ENCODE peak calls at places on chromosomes 3 and 15, in nine cellular contexts. One of them, this sample, is unnamed.
A peak's percentile ranks its signal among the peaks of the same experiment; 100 is the strongest.

GRCh38 chr3:142434503-142434902 is 13.3 kb downstream of the XRN1 start:
- DNase-seq in activated CD4-positive, alpha-beta T cell treated with anti-CD3 and anti-CD28 coated beads for 4 hours: no peak
- DNase-seq in germinal center: no peak
- DNase-seq in progenitor cell of endocrine pancreas: no peak
- DNase-seq in posterior cingulate gyrus: no peak
- DNase-seq in A549: no peak
- DNase-seq in effector CD4-positive, alpha-beta T cell: no peak
- DNase-seq in stimulated activated CD4-positive, alpha-beta T cell treated with anti-CD3 and anti-CD28 coated beads, Interleukin-4, amount 100 ng/mL, for 48 hours: no peak
- DNase-seq in pancreas: no peak
- DNase-seq in this sample: no peak

GRCh38 chr3:47344971-47345370 is 35.9 kb upstream of the PTPN23 start:
- DNase-seq in activated CD4-positive, alpha-beta T cell treated with anti-CD3 and anti-CD28 coated beads for 4 hours: no peak
- DNase-seq in germinal center: no peak
- DNase-seq in progenitor cell of endocrine pancreas: no peak
- DNase-seq in posterior cingulate gyrus: no peak
- DNase-seq in A549: no peak
- DNase-seq in effector CD4-positive, alpha-beta T cell: no peak
- DNase-seq in stimulated activated CD4-positive, alpha-beta T cell treated with anti-CD3 and anti-CD28 coated beads, Interleukin-4, amount 100 ng/mL, for 48 hours: no peak
- DNase-seq in pancreas: no peak
- DNase-seq in this sample: no peak

GRCh38 chr15:57684491-57685184 is 21.9 kb upstream of the POLR2M start:
- DNase-seq in activated CD4-positive, alpha-beta T cell treated with anti-CD3 and anti-CD28 coated beads for 4 hours: no peak
- DNase-seq in germinal center: no peak
- DNase-seq in progenitor cell of endocrine pancreas: no peak
- DNase-seq in posterior cingulate gyrus: no peak
- DNase-seq in A549: no peak
- DNase-seq in effector CD4-positive, alpha-beta T cell: no peak
- DNase-seq in stimulated activated CD4-positive, alpha-beta T cell treated with anti-CD3 and anti-CD28 coated beads, Interleukin-4, amount 100 ng/mL, for 48 hours: no peak
- DNase-seq in pancreas: peak; percentile 49
- DNase-seq in this sample: no peak

GRCh38 chr3:71309342-71309741 is 274.2 kb downstream of the FOXP1 start:
- DNase-seq in activated CD4-positive, alpha-beta T cell treated with anti-CD3 and anti-CD28 coated beads for 4 hours: peak; percentile 33
- DNase-seq in germinal center: no peak
- DNase-seq in progenitor cell of endocrine pancreas: no peak
- DNase-seq in posterior cingulate gyrus: no peak
- DNase-seq in A549: no peak
- DNase-seq in effector CD4-positive, alpha-beta T cell: no peak
- DNase-seq in stimulated activated CD4-positive, alpha-beta T cell treated with anti-CD3 and anti-CD28 coated beads, Interleukin-4, amount 100 ng/mL, for 48 hours: peak; percentile 41
- DNase-seq in pancreas: no peak
- DNase-seq in this sample: no peak

GRCh38 chr15:38642689-38643270 is 78.2 kb upstream of the RASGRP1 start:
- DNase-seq in activated CD4-positive, alpha-beta T cell treated with anti-CD3 and anti-CD28 coated beads for 4 hours: no peak
- DNase-seq in germinal center: peak; percentile 46
- DNase-seq in progenitor cell of endocrine pancreas: no peak
- DNase-seq in posterior cingulate gyrus: no peak
- DNase-seq in A549: no peak
- DNase-seq in effector CD4-positive, alpha-beta T cell: no peak
- DNase-seq in stimulated activated CD4-positive, alpha-beta T cell treated with anti-CD3 and anti-CD28 coated beads, Interleukin-4, amount 100 ng/mL, for 48 hours: no peak
- DNase-seq in pancreas: no peak
- DNase-seq in this sample: no peak

GRCh38 chr3:133158686-133159085 is 120.5 kb downstream of the TMEM108 start:
- DNase-seq in activated CD4-positive, alpha-beta T cell treated with anti-CD3 and anti-CD28 coated beads for 4 hours: no peak
- DNase-seq in germinal center: no peak
- DNase-seq in progenitor cell of endocrine pancreas: no peak
- DNase-seq in posterior cingulate gyrus: no peak
- DNase-seq in A549: no peak
- DNase-seq in effector CD4-positive, alpha-beta T cell: no peak
- DNase-seq in stimulated activated CD4-positive, alpha-beta T cell treated with anti-CD3 and anti-CD28 coated beads, Interleukin-4, amount 100 ng/mL, for 48 hours: no peak
- DNase-seq in pancreas: no peak
- DNase-seq in this sample: no peak

GRCh38 chr15:62742409-62743171 is 300.0 kb upstream of the TPM1 start:
- DNase-seq in activated CD4-positive, alpha-beta T cell treated with anti-CD3 and anti-CD28 coated beads for 4 hours: peak; percentile 21
- DNase-seq in germinal center: peak; percentile 41
- DNase-seq in progenitor cell of endocrine pancreas: no peak
- DNase-seq in posterior cingulate gyrus: peak; percentile 53
- DNase-seq in A549: peak; percentile 70
- DNase-seq in effector CD4-positive, alpha-beta T cell: no peak
- DNase-seq in stimulated activated CD4-positive, alpha-beta T cell treated with anti-CD3 and anti-CD28 coated beads, Interleukin-4, amount 100 ng/mL, for 48 hours: peak; percentile 20
- DNase-seq in pancreas: no peak
- DNase-seq in this sample: peak; percentile 65

GRCh38 chr3:157127831-157128767 is 31.8 kb downstream of the CCNL1 start:
- DNase-seq in activated CD4-positive, alpha-beta T cell treated with anti-CD3 and anti-CD28 coated beads for 4 hours: peak; percentile 66
- DNase-seq in germinal center: no peak
- DNase-seq in progenitor cell of endocrine pancreas: no peak
- DNase-seq in posterior cingulate gyrus: no peak
- DNase-seq in A549: peak; percentile 50
- DNase-seq in effector CD4-positive, alpha-beta T cell: peak; percentile 65
- DNase-seq in stimulated activated CD4-positive, alpha-beta T cell treated with anti-CD3 and anti-CD28 coated beads, Interleukin-4, amount 100 ng/mL, for 48 hours: peak; percentile 69
- DNase-seq in pancreas: peak; percentile 59
- DNase-seq in this sample: no peak

GRCh38 chr15:77025471-77025901 is 30.6 kb downstream of the PSTPIP1 start:
- DNase-seq in activated CD4-positive, alpha-beta T cell treated with anti-CD3 and anti-CD28 coated beads for 4 hours: no peak
- DNase-seq in germinal center: no peak
- DNase-seq in progenitor cell of endocrine pancreas: peak; percentile 6
- DNase-seq in posterior cingulate gyrus: no peak
- DNase-seq in A549: no peak
- DNase-seq in effector CD4-positive, alpha-beta T cell: no peak
- DNase-seq in stimulated activated CD4-positive, alpha-beta T cell treated with anti-CD3 and anti-CD28 coated beads, Interleukin-4, amount 100 ng/mL, for 48 hours: no peak
- DNase-seq in pancreas: peak; percentile 8
- DNase-seq in this sample: no peak

GRCh38 chr3:76044601-76045600 is 259.6 kb upstream of the ZNF717 start:
- DNase-seq in activated CD4-positive, alpha-beta T cell treated with anti-CD3 and anti-CD28 coated beads for 4 hours: no peak
- DNase-seq in germinal center: no peak
- DNase-seq in progenitor cell of endocrine pancreas: peak; percentile 11
- DNase-seq in posterior cingulate gyrus: peak; percentile 33
- DNase-seq in A549: no peak
- DNase-seq in effector CD4-positive, alpha-beta T cell: no peak
- DNase-seq in stimulated activated CD4-positive, alpha-beta T cell treated with anti-CD3 and anti-CD28 coated beads, Interleukin-4, amount 100 ng/mL, for 48 hours: peak; percentile 1
- DNase-seq in pancreas: peak; percentile 23
- DNase-seq in this sample: no peak

GRCh38 chr3:80232760-80233159 is 465.0 kb upstream of the ROBO1 start:
- DNase-seq in activated CD4-positive, alpha-beta T cell treated with anti-CD3 and anti-CD28 coated beads for 4 hours: no peak
- DNase-seq in germinal center: no peak
- DNase-seq in progenitor cell of endocrine pancreas: no peak
- DNase-seq in posterior cingulate gyrus: no peak
- DNase-seq in A549: no peak
- DNase-seq in effector CD4-positive, alpha-beta T cell: no peak
- DNase-seq in stimulated activated CD4-positive, alpha-beta T cell treated with anti-CD3 and anti-CD28 coated beads, Interleukin-4, amount 100 ng/mL, for 48 hours: no peak
- DNase-seq in pancreas: no peak
- DNase-seq in this sample: peak; percentile 11

GRCh38 chr15:78320173-78320572 is 20.0 kb upstream of the CRABP1 start:
- DNase-seq in activated CD4-positive, alpha-beta T cell treated with anti-CD3 and anti-CD28 coated beads for 4 hours: no peak
- DNase-seq in germinal center: no peak
- DNase-seq in progenitor cell of endocrine pancreas: no peak
- DNase-seq in posterior cingulate gyrus: no peak
- DNase-seq in A549: no peak
- DNase-seq in effector CD4-positive, alpha-beta T cell: no peak
- DNase-seq in stimulated activated CD4-positive, alpha-beta T cell treated with anti-CD3 and anti-CD28 coated beads, Interleukin-4, amount 100 ng/mL, for 48 hours: no peak
- DNase-seq in pancreas: no peak
- DNase-seq in this sample: no peak

GRCh38 chr15:96699871-96700401 is 369.4 kb downstream of the NR2F2 start:
- DNase-seq in activated CD4-positive, alpha-beta T cell treated with anti-CD3 and anti-CD28 coated beads for 4 hours: no peak
- DNase-seq in germinal center: no peak
- DNase-seq in progenitor cell of endocrine pancreas: no peak
- DNase-seq in posterior cingulate gyrus: no peak
- DNase-seq in A549: no peak
- DNase-seq in effector CD4-positive, alpha-beta T cell: no peak
- DNase-seq in stimulated activated CD4-positive, alpha-beta T cell treated with anti-CD3 and anti-CD28 coated beads, Interleukin-4, amount 100 ng/mL, for 48 hours: no peak
- DNase-seq in pancreas: no peak
- DNase-seq in this sample: peak; percentile 68

GRCh38 chr3:11509175-11510000 is 134.3 kb downstream of the VGLL4 start:
- DNase-seq in activated CD4-positive, alpha-beta T cell treated with anti-CD3 and anti-CD28 coated beads for 4 hours: no peak
- DNase-seq in germinal center: no peak
- DNase-seq in progenitor cell of endocrine pancreas: no peak
- DNase-seq in posterior cingulate gyrus: peak; percentile 48
- DNase-seq in A549: no peak
- DNase-seq in effector CD4-positive, alpha-beta T cell: no peak
- DNase-seq in stimulated activated CD4-positive, alpha-beta T cell treated with anti-CD3 and anti-CD28 coated beads, Interleukin-4, amount 100 ng/mL, for 48 hours: no peak
- DNase-seq in pancreas: peak; percentile 74
- DNase-seq in this sample: peak; percentile 8

GRCh38 chr15:68578175-68578959 is 426 bp upstream of the CORO2B start:
- DNase-seq in activated CD4-positive, alpha-beta T cell treated with anti-CD3 and anti-CD28 coated beads for 4 hours: peak; percentile 9
- DNase-seq in germinal center: peak; percentile 51
- DNase-seq in progenitor cell of endocrine pancreas: peak; percentile 49
- DNase-seq in posterior cingulate gyrus: peak; percentile 75
- DNase-seq in A549: no peak
- DNase-seq in effector CD4-positive, alpha-beta T cell: no peak
- DNase-seq in stimulated activated CD4-positive, alpha-beta T cell treated with anti-CD3 and anti-CD28 coated beads, Interleukin-4, amount 100 ng/mL, for 48 hours: no peak
- DNase-seq in pancreas: no peak
- DNase-seq in this sample: no peak

GRCh38 chr3:119600732-119601131 is 3.0 kb downstream of the PLA1A start:
- DNase-seq in activated CD4-positive, alpha-beta T cell treated with anti-CD3 and anti-CD28 coated beads for 4 hours: no peak
- DNase-seq in germinal center: peak; percentile 79
- DNase-seq in progenitor cell of endocrine pancreas: no peak
- DNase-seq in posterior cingulate gyrus: no peak
- DNase-seq in A549: no peak
- DNase-seq in effector CD4-positive, alpha-beta T cell: no peak
- DNase-seq in stimulated activated CD4-positive, alpha-beta T cell treated with anti-CD3 and anti-CD28 coated beads, Interleukin-4, amount 100 ng/mL, for 48 hours: no peak
- DNase-seq in pancreas: no peak
- DNase-seq in this sample: no peak

GRCh38 chr3:180619723-180620122 is 17.8 kb downstream of the TTC14 start:
- DNase-seq in activated CD4-positive, alpha-beta T cell treated with anti-CD3 and anti-CD28 coated beads for 4 hours: no peak
- DNase-seq in germinal center: no peak
- DNase-seq in progenitor cell of endocrine pancreas: no peak
- DNase-seq in posterior cingulate gyrus: no peak
- DNase-seq in A549: no peak
- DNase-seq in effector CD4-positive, alpha-beta T cell: no peak
- DNase-seq in stimulated activated CD4-positive, alpha-beta T cell treated with anti-CD3 and anti-CD28 coated beads, Interleukin-4, amount 100 ng/mL, for 48 hours: no peak
- DNase-seq in pancreas: no peak
- DNase-seq in this sample: no peak

GRCh38 chr15:57606816-57607215 is 15.1 kb downstream of the MYZAP start:
- DNase-seq in activated CD4-positive, alpha-beta T cell treated with anti-CD3 and anti-CD28 coated beads for 4 hours: no peak
- DNase-seq in germinal center: no peak
- DNase-seq in progenitor cell of endocrine pancreas: no peak
- DNase-seq in posterior cingulate gyrus: no peak
- DNase-seq in A549: no peak
- DNase-seq in effector CD4-positive, alpha-beta T cell: no peak
- DNase-seq in stimulated activated CD4-positive, alpha-beta T cell treated with anti-CD3 and anti-CD28 coated beads, Interleukin-4, amount 100 ng/mL, for 48 hours: no peak
- DNase-seq in pancreas: no peak
- DNase-seq in this sample: no peak

GRCh38 chr3:72288955-72289707 is 504.2 kb upstream of the PROK2 start:
- DNase-seq in activated CD4-positive, alpha-beta T cell treated with anti-CD3 and anti-CD28 coated beads for 4 hours: no peak
- DNase-seq in germinal center: peak; percentile 83
- DNase-seq in progenitor cell of endocrine pancreas: no peak
- DNase-seq in posterior cingulate gyrus: peak; percentile 80
- DNase-seq in A549: no peak
- DNase-seq in effector CD4-positive, alpha-beta T cell: no peak
- DNase-seq in stimulated activated CD4-positive, alpha-beta T cell treated with anti-CD3 and anti-CD28 coated beads, Interleukin-4, amount 100 ng/mL, for 48 hours: no peak
- DNase-seq in pancreas: no peak
- DNase-seq in this sample: no peak

GRCh38 chr3:120599211-120599610 is 3.1 kb downstream of the NDUFB4 start:
- DNase-seq in activated CD4-positive, alpha-beta T cell treated with anti-CD3 and anti-CD28 coated beads for 4 hours: no peak
- DNase-seq in germinal center: no peak
- DNase-seq in progenitor cell of endocrine pancreas: no peak
- DNase-seq in posterior cingulate gyrus: no peak
- DNase-seq in A549: no peak
- DNase-seq in effector CD4-positive, alpha-beta T cell: no peak
- DNase-seq in stimulated activated CD4-positive, alpha-beta T cell treated with anti-CD3 and anti-CD28 coated beads, Interleukin-4, amount 100 ng/mL, for 48 hours: no peak
- DNase-seq in pancreas: no peak
- DNase-seq in this sample: no peak

GRCh38 chr15:47870956-47871625 is 153.8 kb downstream of the SEMA6D start:
- DNase-seq in activated CD4-positive, alpha-beta T cell treated with anti-CD3 and anti-CD28 coated beads for 4 hours: no peak
- DNase-seq in germinal center: no peak
- DNase-seq in progenitor cell of endocrine pancreas: no peak
- DNase-seq in posterior cingulate gyrus: no peak
- DNase-seq in A549: no peak
- DNase-seq in effector CD4-positive, alpha-beta T cell: no peak
- DNase-seq in stimulated activated CD4-positive, alpha-beta T cell treated with anti-CD3 and anti-CD28 coated beads, Interleukin-4, amount 100 ng/mL, for 48 hours: no peak
- DNase-seq in pancreas: no peak
- DNase-seq in this sample: no peak

GRCh38 chr15:59169337-59169736 is 37.3 kb upstream of the LDHAL6B start:
- DNase-seq in activated CD4-positive, alpha-beta T cell treated with anti-CD3 and anti-CD28 coated beads for 4 hours: no peak
- DNase-seq in germinal center: no peak
- DNase-seq in progenitor cell of endocrine pancreas: no peak
- DNase-seq in posterior cingulate gyrus: no peak
- DNase-seq in A549: no peak
- DNase-seq in effector CD4-positive, alpha-beta T cell: no peak
- DNase-seq in stimulated activated CD4-positive, alpha-beta T cell treated with anti-CD3 and anti-CD28 coated beads, Interleukin-4, amount 100 ng/mL, for 48 hours: no peak
- DNase-seq in pancreas: no peak
- DNase-seq in this sample: no peak

GRCh38 chr3:45509038-45509767 is 85.3 kb upstream of the LIMD1 start:
- DNase-seq in activated CD4-positive, alpha-beta T cell treated with anti-CD3 and anti-CD28 coated beads for 4 hours: no peak
- DNase-seq in germinal center: no peak
- DNase-seq in progenitor cell of endocrine pancreas: no peak
- DNase-seq in posterior cingulate gyrus: peak; percentile 62
- DNase-seq in A549: no peak
- DNase-seq in effector CD4-positive, alpha-beta T cell: no peak
- DNase-seq in stimulated activated CD4-positive, alpha-beta T cell treated with anti-CD3 and anti-CD28 coated beads, Interleukin-4, amount 100 ng/mL, for 48 hours: peak; percentile 45
- DNase-seq in pancreas: no peak
- DNase-seq in this sample: peak; percentile 65

GRCh38 chr3:52018319-52019000 is 22.8 kb upstream of the RPL29 start:
- DNase-seq in activated CD4-positive, alpha-beta T cell treated with anti-CD3 and anti-CD28 coated beads for 4 hours: no peak
- DNase-seq in germinal center: no peak
- DNase-seq in progenitor cell of endocrine pancreas: no peak
- DNase-seq in posterior cingulate gyrus: no peak
- DNase-seq in A549: no peak
- DNase-seq in effector CD4-positive, alpha-beta T cell: no peak
- DNase-seq in stimulated activated CD4-positive, alpha-beta T cell treated with anti-CD3 and anti-CD28 coated beads, Interleukin-4, amount 100 ng/mL, for 48 hours: no peak
- DNase-seq in pancreas: no peak
- DNase-seq in this sample: no peak

GRCh38 chr3:186663351-186664118 is 2.3 kb upstream of the HRG start:
- DNase-seq in activated CD4-positive, alpha-beta T cell treated with anti-CD3 and anti-CD28 coated beads for 4 hours: no peak
- DNase-seq in germinal center: no peak
- DNase-seq in progenitor cell of endocrine pancreas: no peak
- DNase-seq in posterior cingulate gyrus: no peak
- DNase-seq in A549: no peak
- DNase-seq in effector CD4-positive, alpha-beta T cell: no peak
- DNase-seq in stimulated activated CD4-positive, alpha-beta T cell treated with anti-CD3 and anti-CD28 coated beads, Interleukin-4, amount 100 ng/mL, for 48 hours: no peak
- DNase-seq in pancreas: no peak
- DNase-seq in this sample: peak; percentile 40

GRCh38 chr3:31124368-31124767 is 229.9 kb upstream of the GADL1 start:
- DNase-seq in activated CD4-positive, alpha-beta T cell treated with anti-CD3 and anti-CD28 coated beads for 4 hours: no peak
- DNase-seq in germinal center: no peak
- DNase-seq in progenitor cell of endocrine pancreas: no peak
- DNase-seq in posterior cingulate gyrus: no peak
- DNase-seq in A549: no peak
- DNase-seq in effector CD4-positive, alpha-beta T cell: no peak
- DNase-seq in stimulated activated CD4-positive, alpha-beta T cell treated with anti-CD3 and anti-CD28 coated beads, Interleukin-4, amount 100 ng/mL, for 48 hours: no peak
- DNase-seq in pancreas: no peak
- DNase-seq in this sample: no peak

GRCh38 chr3:79339846-79340245 is 428.0 kb downstream of the ROBO1 start:
- DNase-seq in activated CD4-positive, alpha-beta T cell treated with anti-CD3 and anti-CD28 coated beads for 4 hours: no peak
- DNase-seq in germinal center: no peak
- DNase-seq in progenitor cell of endocrine pancreas: no peak
- DNase-seq in posterior cingulate gyrus: no peak
- DNase-seq in A549: no peak
- DNase-seq in effector CD4-positive, alpha-beta T cell: no peak
- DNase-seq in stimulated activated CD4-positive, alpha-beta T cell treated with anti-CD3 and anti-CD28 coated beads, Interleukin-4, amount 100 ng/mL, for 48 hours: no peak
- DNase-seq in pancreas: peak; percentile 16
- DNase-seq in this sample: no peak

GRCh38 chr3:70360985-70361384 is 48.5 kb upstream of the MDFIC2 start:
- DNase-seq in activated CD4-positive, alpha-beta T cell treated with anti-CD3 and anti-CD28 coated beads for 4 hours: no peak
- DNase-seq in germinal center: no peak
- DNase-seq in progenitor cell of endocrine pancreas: no peak
- DNase-seq in posterior cingulate gyrus: no peak
- DNase-seq in A549: no peak
- DNase-seq in effector CD4-positive, alpha-beta T cell: no peak
- DNase-seq in stimulated activated CD4-positive, alpha-beta T cell treated with anti-CD3 and anti-CD28 coated beads, Interleukin-4, amount 100 ng/mL, for 48 hours: no peak
- DNase-seq in pancreas: no peak
- DNase-seq in this sample: no peak

GRCh38 chr3:172692751-172693310 is 18.0 kb downstream of the NCEH1 start:
- DNase-seq in activated CD4-positive, alpha-beta T cell treated with anti-CD3 and anti-CD28 coated beads for 4 hours: no peak
- DNase-seq in germinal center: peak; percentile 6
- DNase-seq in progenitor cell of endocrine pancreas: no peak
- DNase-seq in posterior cingulate gyrus: no peak
- DNase-seq in A549: no peak
- DNase-seq in effector CD4-positive, alpha-beta T cell: no peak
- DNase-seq in stimulated activated CD4-positive, alpha-beta T cell treated with anti-CD3 and anti-CD28 coated beads, Interleukin-4, amount 100 ng/mL, for 48 hours: no peak
- DNase-seq in pancreas: no peak
- DNase-seq in this sample: no peak

GRCh38 chr15:63860161-63860954 is 26.6 kb upstream of the HERC1 start:
- DNase-seq in activated CD4-positive, alpha-beta T cell treated with anti-CD3 and anti-CD28 coated beads for 4 hours: peak; percentile 64
- DNase-seq in germinal center: peak; percentile 56
- DNase-seq in progenitor cell of endocrine pancreas: no peak
- DNase-seq in posterior cingulate gyrus: peak; percentile 22
- DNase-seq in A549: no peak
- DNase-seq in effector CD4-positive, alpha-beta T cell: peak; percentile 49
- DNase-seq in stimulated activated CD4-positive, alpha-beta T cell treated with anti-CD3 and anti-CD28 coated beads, Interleukin-4, amount 100 ng/mL, for 48 hours: peak; percentile 21
- DNase-seq in pancreas: no peak
- DNase-seq in this sample: no peak

GRCh38 chr3:57228734-57229505 is 1.4 kb downstream of the APPL1 start:
- DNase-seq in activated CD4-positive, alpha-beta T cell treated with anti-CD3 and anti-CD28 coated beads for 4 hours: no peak
- DNase-seq in germinal center: peak; percentile 9
- DNase-seq in progenitor cell of endocrine pancreas: no peak
- DNase-seq in posterior cingulate gyrus: no peak
- DNase-seq in A549: no peak
- DNase-seq in effector CD4-positive, alpha-beta T cell: no peak
- DNase-seq in stimulated activated CD4-positive, alpha-beta T cell treated with anti-CD3 and anti-CD28 coated beads, Interleukin-4, amount 100 ng/mL, for 48 hours: no peak
- DNase-seq in pancreas: no peak
- DNase-seq in this sample: no peak

This sample was measured in NT2/D1.